ENCODE peak calls at places on chromosome 5, in five cellular contexts. A is neuronal stem cell, D is dorsolateral prefrontal cortex, B is upper lobe of right lung, H is H1. P is an unnamed sample. For H3K27me3, the result is how much of the 10 kb centered on the place peaks cover.

GRCh38 chr5:148387325-148387724 is 3.6 kb downstream of the FBXO38 start:
- DNase-seq in H (no peak), B (no peak), A (no peak), D (no peak), P (no peak)

GRCh38 chr5:64784451-64785025 is 15.8 kb downstream of the CWC27 start:
- DNase-seq in D (peak), A (peak), B (no peak), H (no peak), P (peak)

GRCh38 chr5:24110019-24110615 is 534.7 kb downstream of the CDH10 start:
- DNase-seq in D (no peak), H (no peak), A (peak), B (no peak), P (no peak)

GRCh38 chr5:72454996-72455395 is 52.2 kb downstream of the ZNF366 start:
- DNase-seq in H (no peak), B (no peak), D (no peak), A (no peak), P (no peak)

GRCh38 chr5:126826619-126827215 is 49.8 kb downstream of the LMNB1 start:
- DNase-seq in H (no peak), B (no peak), A (no peak), D (no peak), P (no peak)

GRCh38 chr5:6837519-6838110 is 124.4 kb downstream of the TENT4A start:
- DNase-seq in D (no peak), A (no peak), H (peak), B (no peak), P (peak)

GRCh38 chr5:72441861-72442540 is 65.2 kb downstream of the ZNF366 start:
- DNase-seq in A (no peak), B (no peak), H (no peak), D (no peak), P (no peak)

GRCh38 chr5:145660897-145661650 is 174.1 kb downstream of the PRELID2 start:
- DNase-seq in B (no peak), H (no peak), D (no peak), A (no peak), P (no peak)

GRCh38 chr5:75622564-75622963 is 11.3 kb downstream of the ANKDD1B start:
- DNase-seq in D (no peak), B (no peak), H (no peak), A (no peak), P (no peak)

GRCh38 chr5:132481243-132482211 is 9.0 kb downstream of the IRF1 start:
- DNase-seq in H (no peak), B (peak), A (no peak), D (peak), P (no peak)

GRCh38 chr5:151027961-151028479 is 7.6 kb downstream of the GPX3 start:
- DNase-seq in B (no peak), H (no peak), D (no peak), A (no peak), P (no peak)
- H3K27me3 ChIP-seq in B (under half), H (under half), D (under half), A (under half), P (under half)

DNA sequence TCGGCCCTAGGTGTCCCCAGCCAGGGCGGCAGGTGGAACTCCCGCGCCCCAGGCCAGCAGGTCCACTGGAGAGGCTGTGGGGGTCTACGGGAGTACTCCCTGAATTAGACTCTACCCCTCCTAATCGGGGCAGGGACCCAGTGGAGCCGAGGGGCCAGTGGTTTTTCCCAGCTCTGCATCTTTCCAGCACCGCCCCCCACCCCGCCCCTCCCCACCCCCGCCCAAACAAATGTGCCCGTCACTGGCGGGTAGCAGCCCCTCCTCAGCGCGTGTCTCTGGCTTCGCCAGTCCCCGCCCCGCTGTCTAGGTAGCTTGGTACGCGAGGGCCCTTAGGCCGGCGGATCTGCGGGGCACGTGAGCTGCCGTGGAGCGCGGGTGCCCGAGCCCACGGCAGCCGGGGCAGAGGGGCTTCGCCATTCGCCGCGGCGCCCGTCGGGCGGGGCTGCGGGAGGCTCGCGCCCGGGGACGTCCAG is 7.0 kb downstream of the UNC5A start:
- DNase-seq in H (no peak), B (no peak), A (peak), D (no peak), P (no peak)
- H3K27me3 ChIP-seq in H (under half), B (half or more), A (under half), D (under half), P (under half)

GRCh38 chr5:178271726-178272479 is 39.3 kb upstream of the PHYKPL start:
- DNase-seq in B (no peak), H (no peak), A (no peak), D (no peak), P (no peak)
- H3K27me3 ChIP-seq in B (under half), H (under half), A (under half), D (under half), P (under half)

GRCh38 chr5:138648841-138649240 is 73.6 kb upstream of the HSPA9 start:
- DNase-seq in H (no peak), B (no peak), A (no peak), D (no peak), P (peak)

GRCh38 chr5:138650999-138651766 is 76.0 kb upstream of the HSPA9 start:
- DNase-seq in B (no peak), D (no peak), A (no peak), H (no peak), P (no peak)

GRCh38 chr5:138649316-138649720 is 74.1 kb upstream of the HSPA9 start:
- DNase-seq in A (no peak), H (no peak), B (no peak), D (no peak), P (peak)

GRCh38 chr5:138649775-138650174 is 74.6 kb upstream of the HSPA9 start:
- DNase-seq in B (no peak), D (no peak), A (no peak), H (no peak), P (peak)

DNA sequence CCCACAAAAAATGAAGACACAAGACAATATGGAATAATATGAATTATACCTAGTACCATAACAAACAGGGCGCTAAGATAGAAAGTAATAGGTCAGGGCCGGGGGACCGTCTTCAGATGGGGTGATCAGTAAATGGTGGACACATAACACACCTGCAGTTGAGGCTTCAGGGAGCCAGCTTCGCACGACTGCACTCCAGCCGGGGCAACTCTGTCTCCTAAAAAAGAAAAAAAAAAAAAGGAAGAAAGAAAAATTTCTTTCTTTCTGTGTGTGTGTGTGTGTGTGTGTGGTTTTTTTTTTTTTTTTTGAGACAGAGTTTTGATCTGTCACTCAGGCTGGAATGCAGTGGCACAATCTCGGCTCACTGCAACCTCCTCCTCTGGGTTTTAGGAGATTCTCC is 75.0 kb upstream of the HSPA9 start:
- DNase-seq in B (no peak), D (no peak), A (no peak), H (no peak), P (no peak)
- H3K27me3 ChIP-seq in B (under half), D (under half), A (under half), H (under half), P (under half)

DNA sequence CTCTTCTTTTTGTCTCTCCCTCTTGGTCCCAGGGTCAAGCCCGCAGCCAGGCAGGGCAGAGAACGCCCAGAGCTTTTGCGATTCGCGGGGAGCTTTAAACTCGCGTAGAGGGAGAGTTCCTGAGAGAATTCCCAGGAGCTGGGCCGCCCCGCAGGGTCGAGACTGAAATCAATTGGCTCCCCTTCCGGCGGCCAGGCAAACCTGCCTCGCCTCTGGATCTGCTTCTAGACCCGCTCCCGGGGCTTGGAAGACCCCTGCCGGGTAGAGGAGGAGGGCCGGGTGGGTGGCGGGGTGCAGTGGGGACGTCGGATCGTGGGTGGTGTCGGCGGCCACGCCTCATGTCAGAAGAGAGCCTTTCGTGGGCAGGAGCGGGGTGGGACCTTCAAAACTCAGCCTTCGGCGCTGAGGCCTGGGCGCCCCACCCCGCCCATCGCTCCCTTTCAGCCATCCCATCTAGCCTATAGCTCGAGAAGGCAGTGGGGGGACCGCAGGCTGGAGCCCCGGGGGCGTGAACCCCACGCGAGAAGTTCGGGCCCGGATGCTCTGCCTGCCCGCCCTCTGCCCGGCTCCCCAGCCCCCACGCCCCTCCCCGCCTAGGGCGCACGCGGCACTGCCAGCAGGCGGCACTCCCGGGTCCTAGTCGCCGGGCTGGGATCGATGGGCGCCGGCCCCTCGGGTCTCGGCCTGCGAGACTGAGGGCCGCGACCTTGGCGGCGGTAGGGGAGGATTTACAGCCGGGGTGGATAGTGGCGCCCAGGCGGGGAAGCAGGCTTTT is 6.1 kb downstream of the PRDM6 start:
- DNase-seq in H (no peak), D (no peak), B (no peak), A (no peak), P (no peak)
- H3K27me3 ChIP-seq in H (half or more), D (half or more), B (half or more), A (half or more), P (under half)

GRCh38 chr5:1910861-1911772 is 28.4 kb upstream of the IRX4 start:
- DNase-seq in H (no peak), D (no peak), B (no peak), A (no peak), P (no peak)
- H3K27me3 ChIP-seq in H (under half), D (under half), B (under half), A (under half), P (under half)